ENCODE peak calls at places on chromosome 22, in five cellular contexts. N, D, Q, E and X are unnamed samples. For H3K36me3 and H3K27me3, the result is how much of the 10 kb centered on the place peaks cover.

GRCh38 chr22:18947905-18948304 is 11.8 kb upstream of the PRODH start:
- DNase-seq in N (no peak), D (no peak), Q (no peak), E (no peak), X (peak)

GRCh38 chr22:49380828-49381114 is 446.9 kb downstream of the BRD1 start:
- DNase-seq in N (no peak), D (no peak), Q (no peak), E (no peak), X (no peak)

GRCh38 chr22:36197065-36197440 is 4.6 kb downstream of the APOL4 start:
- DNase-seq in N (peak), D (no peak), Q (peak), E (no peak), X (peak)

GRCh38 chr22:26592368-26593015 is 2.6 kb upstream of the TPST2 start:
- DNase-seq in N (no peak), D (peak), Q (no peak), E (no peak), X (no peak)

GRCh38 chr22:49368976-49369725 is 458.5 kb downstream of the BRD1 start:
- DNase-seq in N (no peak), D (no peak), Q (no peak), E (no peak), X (peak)

GRCh38 chr22:27258773-27259172 is 542.8 kb downstream of the MN1 start:
- DNase-seq in N (no peak), D (no peak), Q (no peak), E (no peak), X (no peak)

GRCh38 chr22:48867891-48868290 is 959.8 kb downstream of the BRD1 start:
- DNase-seq in N (no peak), D (no peak), Q (no peak), E (no peak), X (no peak)

GRCh38 chr22:32380991-32381390 is 23.3 kb downstream of the RFPL3 start:
- DNase-seq in N (no peak), D (no peak), Q (no peak), E (peak), X (no peak)

GRCh38 chr22:23212061-23213030 is 32.0 kb downstream of the BCR start:
- DNase-seq in N (peak), D (no peak), Q (no peak), E (no peak), X (no peak)

GRCh38 chr22:40178417-40179409 is 988 bp downstream of the TNRC6B start:
- DNase-seq in N (peak), D (peak), Q (no peak), E (peak), X (no peak)

GRCh38 chr22:40482391-40482790 is 112.0 kb downstream of the SGSM3 start:
- DNase-seq in N (no peak), D (no peak), Q (no peak), E (peak), X (no peak)

GRCh38 chr22:49224243-49224642 is 603.4 kb downstream of the BRD1 start:
- DNase-seq in N (no peak), D (no peak), Q (no peak), E (no peak), X (no peak)

DNA sequence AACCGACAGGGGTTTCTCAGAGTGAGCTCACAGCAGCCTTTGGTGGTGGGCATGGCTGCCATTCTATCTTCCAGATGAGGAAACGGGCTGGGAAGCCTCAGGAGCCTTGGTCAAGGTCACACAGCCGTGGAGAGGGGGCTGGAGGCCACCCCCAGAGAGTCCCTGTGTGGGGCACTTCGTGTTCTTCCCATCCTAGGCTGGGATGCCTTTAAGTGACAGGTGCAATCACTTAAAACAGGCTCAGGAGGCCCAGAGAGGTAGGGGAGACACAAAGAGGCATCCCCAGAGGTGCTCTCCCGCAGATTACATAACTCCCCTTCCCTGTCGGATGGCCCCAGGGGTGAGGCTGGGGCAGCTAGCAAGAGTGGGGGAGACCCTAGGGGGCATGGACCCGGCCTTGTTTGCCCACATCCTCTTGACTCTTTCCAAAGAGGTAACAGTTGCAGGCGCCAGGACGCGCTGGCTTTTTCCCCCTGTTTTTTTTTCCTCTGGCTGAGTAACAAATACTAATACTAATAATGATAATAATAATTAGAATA is 17.5 kb upstream of the SHISAL1 start:
- DNase-seq in N (no peak), D (no peak), Q (no peak), E (no peak), X (no peak)
- H3K4me3 ChIP-seq in N (peak), D (no peak), Q (peak), E (no peak), X (no peak)

GRCh38 chr22:46350646-46351045 is 15.1 kb downstream of the TRMU start:
- DNase-seq in N (no peak), D (no peak), Q (peak), E (no peak), X (no peak)

GRCh38 chr22:46349681-46350080 is 14.2 kb downstream of the TRMU start:
- DNase-seq in N (no peak), D (no peak), Q (peak), E (no peak), X (no peak)

GRCh38 chr22:46348099-46348695 is 12.7 kb downstream of the TRMU start:
- DNase-seq in N (no peak), D (no peak), Q (no peak), E (no peak), X (no peak)

GRCh38 chr22:46350111-46350510 is 14.6 kb downstream of the TRMU start:
- DNase-seq in N (no peak), D (no peak), Q (no peak), E (no peak), X (no peak)

DNA sequence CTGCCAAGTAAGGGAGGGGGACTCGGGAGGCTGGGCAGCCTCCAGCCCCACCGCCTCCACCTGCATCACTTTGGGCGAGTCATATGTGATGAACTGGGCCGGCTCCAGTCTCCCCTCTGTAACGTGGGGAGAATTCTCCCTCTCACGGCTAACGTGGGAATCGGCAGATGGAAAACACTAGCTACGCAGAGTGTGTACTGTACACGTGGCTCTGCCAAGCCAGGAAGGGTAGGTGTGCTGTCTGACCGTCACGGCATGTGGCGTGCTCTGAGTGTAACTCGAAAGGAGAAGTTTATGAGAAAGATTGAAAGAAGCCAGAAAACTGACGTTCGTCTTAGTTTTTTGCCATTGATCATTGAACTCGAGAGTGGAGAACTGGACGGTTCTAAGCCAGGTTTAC is 13.7 kb downstream of the TRMU start:
- DNase-seq in N (no peak), D (no peak), Q (no peak), E (no peak), X (no peak)
- H3K36me3 ChIP-seq in N (under half), D (half or more), Q (under half), E (under half), X (under half)

GRCh38 chr22:38946771-38947170 is 10.6 kb upstream of the APOBEC3A start:
- DNase-seq in N (no peak), D (no peak), Q (no peak), E (no peak), X (peak)
- H3K27me3 ChIP-seq in N (under half), D (under half), Q (under half), E (under half), X (under half)

DNA sequence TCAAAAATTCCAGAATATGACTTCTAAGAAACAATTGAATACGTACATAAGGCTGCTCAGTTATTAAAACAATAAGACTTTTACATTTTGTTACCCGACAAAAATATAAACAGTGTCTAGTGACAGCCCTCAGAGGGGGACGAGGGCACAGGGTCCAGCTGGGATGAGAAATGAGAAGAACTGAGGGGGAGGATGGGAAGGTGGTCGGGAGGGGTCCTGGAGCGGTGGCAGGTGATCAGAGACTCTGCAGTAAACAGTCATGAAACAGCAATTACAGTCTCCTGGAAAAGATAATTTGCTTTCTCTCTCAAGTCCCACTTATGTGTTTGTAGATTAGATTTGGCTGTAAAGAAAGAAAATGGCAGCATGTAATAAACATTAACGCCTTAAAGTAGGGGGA is 56.0 kb downstream of the PACSIN2 start:
- DNase-seq in N (no peak), D (no peak), Q (no peak), E (no peak), X (no peak)
- H3K4me3 ChIP-seq in N (no peak), D (no peak), Q (no peak), E (no peak), X (no peak)

GRCh38 chr22:30348837-30349236 is 7.9 kb downstream of the SF3A1 start:
- DNase-seq in N (no peak), D (no peak), Q (no peak), E (no peak), X (no peak)
- H3K36me3 ChIP-seq in N (half or more), D (half or more), Q (under half), E (half or more), X (under half)